ENCODE peak calls at places on chromosomes 16 and 17, in seven cellular contexts. V is neural progenitor cell, L is ovary, E is testis, S is psoas muscle, N is endothelial cell of umbilical vein, B is left ventricle myocardium inferior. W is an unnamed sample.

GRCh38 chr17:39237586-39237985 is 11.8 kb upstream of the STAC2 start:
- DNase-seq in V (no peak), L (no peak), E (no peak), S (no peak), N (no peak), B (no peak), W (no peak)

GRCh38 chr17:73722163-73722562 is 77.9 kb upstream of the SDK2 start:
- DNase-seq in V (no peak), L (no peak), E (no peak), S (no peak), N (no peak), B (no peak), W (no peak)

GRCh38 chr17:67639997-67640396 is 77.7 kb upstream of the NOL11 start:
- DNase-seq in V (no peak), L (peak; percentile 55), E (no peak), S (no peak), N (no peak), B (no peak), W (no peak)

GRCh38 chr16:9257843-9258242 is 166.4 kb downstream of the HAPSTR1 start:
- DNase-seq in V (no peak), L (no peak), E (no peak), S (no peak), N (no peak), B (no peak), W (no peak)

GRCh38 chr17:49217651-49218413 is 7.3 kb downstream of the ABI3 start:
- DNase-seq in V (no peak), L (no peak), E (peak; percentile 52), S (peak; percentile 46), N (no peak), B (peak; percentile 71), W (peak; percentile 84)

GRCh38 chr17:48927978-48928716 is 16.5 kb downstream of the SNF8 start:
- DNase-seq in V (no peak), L (no peak), E (no peak), S (no peak), N (no peak), B (no peak), W (no peak)

GRCh38 chr16:29808219-29808900 is 2.0 kb downstream of the MAZ start:
- DNase-seq in V (no peak), L (peak; percentile 61), E (no peak), S (no peak), N (no peak), B (no peak), W (peak; percentile 35)

GRCh38 chr16:35908942-35909341 is 2449.5 kb downstream of the TP53TG3F start:
- DNase-seq in V (no peak), L (no peak), E (peak; percentile 42), S (no peak), N (no peak), B (no peak), W (no peak)

GRCh38 chr17:78661092-78661770 is 84.0 kb upstream of the DNAH17 start:
- DNase-seq in V (no peak), L (peak; percentile 7), E (no peak), S (no peak), N (no peak), B (no peak), W (peak; percentile 5)

GRCh38 chr17:1473841-1474240 is 17.8 kb upstream of the CRK start:
- DNase-seq in V (no peak), L (no peak), E (no peak), S (no peak), N (no peak), B (no peak), W (no peak)

GRCh38 chr17:2101448-2102257 is 46.8 kb downstream of the HIC1 start:
- DNase-seq in V (no peak), L (no peak), E (no peak), S (peak; percentile 51), N (no peak), B (peak; percentile 31), W (no peak)

GRCh38 chr17:65537845-65538678 is 23.4 kb downstream of the AXIN2 start:
- DNase-seq in V (no peak), L (no peak), E (peak; percentile 67), S (no peak), N (no peak), B (no peak), W (no peak)

GRCh38 chr17:17032131-17032692 is 10.0 kb upstream of the MPRIP start:
- DNase-seq in V (peak; percentile 18), L (peak; percentile 71), E (peak; percentile 53), S (peak; percentile 73), N (peak; percentile 61), B (peak; percentile 57), W (peak; percentile 89)

GRCh38 chr17:78206298-78206697 is 7.8 kb upstream of the BIRC5 start:
- DNase-seq in V (no peak), L (no peak), E (no peak), S (no peak), N (no peak), B (no peak), W (no peak)

GRCh38 chr17:50071692-50072091 is 15.8 kb downstream of the ITGA3 start:
- DNase-seq in V (no peak), L (no peak), E (no peak), S (no peak), N (no peak), B (no peak), W (no peak)

GRCh38 chr16:50470687-50471086 is 77.5 kb upstream of the NKD1 start:
- DNase-seq in V (no peak), L (no peak), E (no peak), S (no peak), N (no peak), B (no peak), W (no peak)

GRCh38 chr17:66602659-66603363 is 232.1 kb upstream of the CACNG5 start:
- DNase-seq in V (no peak), L (no peak), E (no peak), S (no peak), N (no peak), B (peak; percentile 22), W (no peak)

GRCh38 chr17:65558683-65559311 is 2.7 kb downstream of the AXIN2 start:
- DNase-seq in V (peak; percentile 51), L (no peak), E (no peak), S (no peak), N (no peak), B (no peak), W (no peak)

DNA sequence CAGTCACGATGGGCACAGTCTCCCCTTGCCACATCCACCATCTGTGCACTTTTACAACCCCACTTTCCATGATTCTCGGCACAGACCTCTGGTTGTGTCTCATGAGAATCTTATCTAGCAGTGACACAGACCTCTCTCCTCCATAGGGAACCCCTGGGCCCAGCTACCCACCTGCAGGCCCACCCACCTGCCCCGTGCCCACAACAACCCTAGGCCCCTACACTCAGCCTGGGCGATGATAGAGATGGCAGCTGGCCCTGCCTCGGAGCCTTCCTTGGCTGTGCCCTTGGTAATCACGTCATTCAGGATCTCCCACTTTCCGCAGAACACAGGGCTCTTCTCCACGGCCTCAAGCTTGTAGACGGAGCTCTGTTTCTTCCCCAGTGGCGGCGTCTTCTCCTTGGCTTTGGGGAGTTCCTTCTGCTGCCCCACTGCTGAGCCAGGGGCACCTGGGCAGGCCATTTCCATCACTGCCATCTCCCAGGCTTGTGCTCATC is 26.5 kb downstream of the MAP3K14 start:
- DNase-seq in V (no peak), L (no peak), E (no peak), S (no peak), N (no peak), B (no peak), W (no peak)
- H3K27ac ChIP-seq in V (no peak overlapping the region), L (no peak overlapping the region), E (no peak overlapping the region), S (peak overlapping the region; percentile 96), N (no peak overlapping the region), B (peak overlapping the region; percentile 97), W (peak overlapping the region; percentile 10)

GRCh38 chr16:3113765-3114479 is 1.5 kb downstream of the ZNF205 start:
- DNase-seq in V (no peak), L (no peak), E (no peak), S (no peak), N (no peak), B (no peak), W (peak; percentile 38)
- H3K27ac ChIP-seq in V (no peak overlapping the region), L (no peak overlapping the region), E (no peak overlapping the region), S (no peak overlapping the region), N (no peak overlapping the region), B (peak overlapping the region; percentile 89), W (no peak overlapping the region)

GRCh38 chr17:37824534-37825485 is 80.0 kb upstream of the HNF1B start:
- DNase-seq in V (no peak), L (no peak), E (no peak), S (no peak), N (peak; percentile 92), B (no peak), W (no peak)
- H3K27ac ChIP-seq in V (no peak overlapping the region), L (no peak overlapping the region), E (no peak overlapping the region), S (no peak overlapping the region), N (peak overlapping the region; percentile 15), B (no peak overlapping the region), W (no peak overlapping the region)

GRCh38 chr17:42288985-42289862 is 926 bp downstream of the STAT5A start:
- DNase-seq in V (no peak), L (peak; percentile 70), E (peak; percentile 52), S (peak; percentile 28), N (no peak), B (no peak), W (peak; percentile 80)
- H3K27ac ChIP-seq in V (no peak overlapping the region), L (peak overlapping the region; percentile 87), E (peak overlapping the region; percentile 77), S (peak overlapping the region; percentile 87), N (no peak overlapping the region), B (peak overlapping the region; percentile 89), W (peak overlapping the region; percentile 64)

DNA sequence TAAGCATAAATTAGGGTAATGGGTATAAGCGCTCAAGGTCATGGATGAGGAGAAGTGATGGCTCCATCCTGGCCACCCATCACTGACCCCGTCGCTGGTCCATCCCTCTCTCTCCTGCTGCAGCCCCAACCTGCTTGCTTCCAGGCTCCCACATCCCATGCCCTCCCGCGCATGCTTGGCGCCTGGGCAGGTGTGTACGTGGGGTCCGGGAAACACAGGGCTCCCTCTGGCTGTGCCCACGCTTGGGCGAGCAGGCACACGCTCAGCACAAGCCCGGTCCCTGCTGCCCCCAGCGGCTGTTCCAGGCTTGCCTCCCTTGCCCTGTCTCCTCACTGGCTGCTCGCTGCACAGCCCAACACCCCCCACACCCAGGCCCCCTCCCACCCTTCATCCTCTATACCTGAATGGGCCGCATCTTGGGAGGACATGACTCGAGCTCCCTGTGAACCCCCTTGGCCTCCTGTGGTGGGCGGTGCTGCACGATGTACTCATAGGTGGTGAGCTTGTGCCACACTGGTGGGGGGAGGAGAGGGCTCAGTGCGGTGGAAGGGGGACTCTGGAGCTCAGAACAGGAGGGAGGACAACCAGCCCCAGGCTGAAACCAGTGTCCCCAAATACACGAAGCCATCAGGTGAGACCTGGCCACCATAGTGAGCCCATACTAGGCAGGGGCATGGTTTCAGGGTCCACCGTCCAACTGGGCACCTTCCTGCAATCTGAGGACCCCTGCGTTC is 4.7 kb upstream of the TPPP3 start:
- DNase-seq in V (no peak), L (no peak), E (no peak), S (no peak), N (no peak), B (no peak), W (peak; percentile 48)
- H3K27ac ChIP-seq in V (no peak overlapping the region), L (no peak overlapping the region), E (no peak overlapping the region), S (peak overlapping the region; percentile 50), N (no peak overlapping the region), B (peak overlapping the region; percentile 72), W (no peak overlapping the region)

GRCh38 chr17:41657164-41657754 is 31.4 kb upstream of the EIF1 start:
- DNase-seq in V (no peak), L (no peak), E (no peak), S (no peak), N (no peak), B (no peak), W (no peak)
- H3K27ac ChIP-seq in V (no peak overlapping the region), L (no peak overlapping the region), E (peak overlapping the region; percentile 44), S (no peak overlapping the region), N (no peak overlapping the region), B (no peak overlapping the region), W (no peak overlapping the region)

GRCh38 chr17:8435245-8436168 is at the start of gene NDEL1:
- DNase-seq in V (peak; percentile 99), L (peak; percentile 99), E (peak; percentile 98), S (peak; percentile 99), N (peak; percentile 98), B (peak; percentile 99), W (peak; percentile 100)
- H3K27ac ChIP-seq in V (peak within 1 kb of the TSS; percentile 88), L (peak within 1 kb of the TSS; percentile 97), E (peak within 1 kb of the TSS; percentile 98), S (peak within 1 kb of the TSS; percentile 98), N (peak within 1 kb of the TSS; percentile 86), B (peak within 1 kb of the TSS; percentile 100), W (peak within 1 kb of the TSS; percentile 96)